ENCODE peak calls at places on chromosomes 16 and 17, in nine cellular contexts. One of them, this sample, is unnamed.

GRCh38 chr16:87326151-87326571 is 9.0 kb upstream of the C16orf95 start:
- DNase-seq in psoas muscle: peak
- DNase-seq in Peyer's patch: peak
- DNase-seq in CD8-positive, alpha-beta T cell: no peak
- DNase-seq in heart right ventricle: no peak
- DNase-seq in choroid plexus epithelial cell: no peak
- DNase-seq in GM12865: no peak
- DNase-seq in heart left ventricle: peak
- DNase-seq in BJ: no peak
- DNase-seq in this sample: peak

GRCh38 chr16:67641779-67642708 is 2.9 kb upstream of the CARMIL2 start:
- DNase-seq in psoas muscle: peak
- DNase-seq in Peyer's patch: no peak
- DNase-seq in CD8-positive, alpha-beta T cell: no peak
- DNase-seq in heart right ventricle: peak
- DNase-seq in choroid plexus epithelial cell: peak
- DNase-seq in GM12865: no peak
- DNase-seq in heart left ventricle: peak
- DNase-seq in BJ: no peak
- DNase-seq in this sample: peak

GRCh38 chr17:34451313-34451712 is 88.3 kb upstream of the CCL1 start:
- DNase-seq in psoas muscle: no peak
- DNase-seq in Peyer's patch: no peak
- DNase-seq in CD8-positive, alpha-beta T cell: no peak
- DNase-seq in heart right ventricle: no peak
- DNase-seq in choroid plexus epithelial cell: peak
- DNase-seq in GM12865: no peak
- DNase-seq in heart left ventricle: no peak
- DNase-seq in BJ: no peak
- DNase-seq in this sample: no peak

GRCh38 chr17:56892333-56892732 is 21.5 kb downstream of the TRIM25 start:
- DNase-seq in psoas muscle: no peak
- DNase-seq in Peyer's patch: no peak
- DNase-seq in CD8-positive, alpha-beta T cell: no peak
- DNase-seq in heart right ventricle: no peak
- DNase-seq in choroid plexus epithelial cell: no peak
- DNase-seq in GM12865: no peak
- DNase-seq in heart left ventricle: no peak
- DNase-seq in BJ: no peak
- DNase-seq in this sample: no peak

GRCh38 chr16:58422809-58423208 is 30.5 kb downstream of the GINS3 start:
- DNase-seq in psoas muscle: no peak
- DNase-seq in Peyer's patch: no peak
- DNase-seq in CD8-positive, alpha-beta T cell: no peak
- DNase-seq in heart right ventricle: no peak
- DNase-seq in choroid plexus epithelial cell: peak
- DNase-seq in GM12865: no peak
- DNase-seq in heart left ventricle: peak
- DNase-seq in BJ: no peak
- DNase-seq in this sample: no peak

GRCh38 chr16:9657659-9658058 is 524.6 kb downstream of the GRIN2A start:
- DNase-seq in psoas muscle: no peak
- DNase-seq in Peyer's patch: no peak
- DNase-seq in CD8-positive, alpha-beta T cell: no peak
- DNase-seq in heart right ventricle: no peak
- DNase-seq in choroid plexus epithelial cell: no peak
- DNase-seq in GM12865: no peak
- DNase-seq in heart left ventricle: no peak
- DNase-seq in BJ: no peak
- DNase-seq in this sample: no peak

GRCh38 chr16:8572063-8572918 is 18.0 kb downstream of the TMEM114 start:
- DNase-seq in psoas muscle: no peak
- DNase-seq in Peyer's patch: no peak
- DNase-seq in CD8-positive, alpha-beta T cell: no peak
- DNase-seq in heart right ventricle: no peak
- DNase-seq in choroid plexus epithelial cell: no peak
- DNase-seq in GM12865: no peak
- DNase-seq in heart left ventricle: no peak
- DNase-seq in BJ: no peak
- DNase-seq in this sample: no peak

GRCh38 chr16:62213763-62214162 is 177.5 kb upstream of the CDH8 start:
- DNase-seq in psoas muscle: no peak
- DNase-seq in Peyer's patch: no peak
- DNase-seq in CD8-positive, alpha-beta T cell: no peak
- DNase-seq in heart right ventricle: no peak
- DNase-seq in choroid plexus epithelial cell: no peak
- DNase-seq in GM12865: peak
- DNase-seq in heart left ventricle: no peak
- DNase-seq in BJ: no peak
- DNase-seq in this sample: no peak

GRCh38 chr16:17026600-17027242 is 444.0 kb downstream of the XYLT1 start:
- DNase-seq in psoas muscle: no peak
- DNase-seq in Peyer's patch: no peak
- DNase-seq in CD8-positive, alpha-beta T cell: peak
- DNase-seq in heart right ventricle: no peak
- DNase-seq in choroid plexus epithelial cell: no peak
- DNase-seq in GM12865: peak
- DNase-seq in heart left ventricle: no peak
- DNase-seq in BJ: no peak
- DNase-seq in this sample: no peak

GRCh38 chr17:38584350-38584925 is 21.3 kb downstream of the SRCIN1 start:
- DNase-seq in psoas muscle: peak
- DNase-seq in Peyer's patch: peak
- DNase-seq in CD8-positive, alpha-beta T cell: peak
- DNase-seq in heart right ventricle: peak
- DNase-seq in choroid plexus epithelial cell: peak
- DNase-seq in GM12865: peak
- DNase-seq in heart left ventricle: peak
- DNase-seq in BJ: no peak
- DNase-seq in this sample: no peak

GRCh38 chr17:27873746-27874145 is 19.4 kb downstream of the LYRM9 start:
- DNase-seq in psoas muscle: no peak
- DNase-seq in Peyer's patch: no peak
- DNase-seq in CD8-positive, alpha-beta T cell: no peak
- DNase-seq in heart right ventricle: no peak
- DNase-seq in choroid plexus epithelial cell: peak
- DNase-seq in GM12865: no peak
- DNase-seq in heart left ventricle: no peak
- DNase-seq in BJ: no peak
- DNase-seq in this sample: no peak

GRCh38 chr17:15340966-15341365 is 431 bp downstream of the TEKT3 start:
- DNase-seq in psoas muscle: no peak
- DNase-seq in Peyer's patch: no peak
- DNase-seq in CD8-positive, alpha-beta T cell: no peak
- DNase-seq in heart right ventricle: no peak
- DNase-seq in choroid plexus epithelial cell: peak
- DNase-seq in GM12865: no peak
- DNase-seq in heart left ventricle: no peak
- DNase-seq in BJ: no peak
- DNase-seq in this sample: no peak

GRCh38 chr17:15343749-15344148 is 2.4 kb upstream of the TEKT3 start:
- DNase-seq in psoas muscle: no peak
- DNase-seq in Peyer's patch: no peak
- DNase-seq in CD8-positive, alpha-beta T cell: no peak
- DNase-seq in heart right ventricle: no peak
- DNase-seq in choroid plexus epithelial cell: peak
- DNase-seq in GM12865: no peak
- DNase-seq in heart left ventricle: no peak
- DNase-seq in BJ: peak
- DNase-seq in this sample: no peak

GRCh38 chr17:15341385-15341849 is at the start of gene TEKT3:
- DNase-seq in psoas muscle: peak
- DNase-seq in Peyer's patch: peak
- DNase-seq in CD8-positive, alpha-beta T cell: no peak
- DNase-seq in heart right ventricle: peak
- DNase-seq in choroid plexus epithelial cell: peak
- DNase-seq in GM12865: no peak
- DNase-seq in heart left ventricle: peak
- DNase-seq in BJ: peak
- DNase-seq in this sample: peak

GRCh38 chr17:15341966-15342365 is 569 bp upstream of the TEKT3 start:
- DNase-seq in psoas muscle: no peak
- DNase-seq in Peyer's patch: no peak
- DNase-seq in CD8-positive, alpha-beta T cell: no peak
- DNase-seq in heart right ventricle: no peak
- DNase-seq in choroid plexus epithelial cell: no peak
- DNase-seq in GM12865: no peak
- DNase-seq in heart left ventricle: no peak
- DNase-seq in BJ: no peak
- DNase-seq in this sample: no peak

DNA sequence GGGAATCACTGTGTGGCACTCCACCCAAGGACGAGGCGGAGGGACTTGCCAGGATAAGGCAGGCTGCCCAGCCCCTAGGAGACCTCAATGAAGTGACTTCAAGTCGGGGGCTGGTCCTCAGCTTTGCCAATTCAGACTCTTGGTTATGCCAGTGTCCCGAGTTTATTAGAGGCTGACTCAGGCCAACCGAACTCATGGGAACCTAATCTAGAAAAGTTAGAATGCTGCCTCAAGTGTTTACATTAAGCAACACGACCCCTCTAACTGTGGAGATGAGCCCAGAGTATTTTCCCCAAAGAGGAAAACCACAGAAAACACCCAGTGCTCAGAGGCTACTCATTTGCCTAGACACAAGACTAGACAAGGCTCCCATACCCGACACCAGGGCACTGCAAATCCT is 1.1 kb upstream of the TEKT3 start:
- DNase-seq in psoas muscle: no peak
- DNase-seq in Peyer's patch: no peak
- DNase-seq in CD8-positive, alpha-beta T cell: no peak
- DNase-seq in heart right ventricle: no peak
- DNase-seq in choroid plexus epithelial cell: peak
- DNase-seq in GM12865: no peak
- DNase-seq in heart left ventricle: no peak
- DNase-seq in BJ: no peak
- DNase-seq in this sample: no peak
- TF ChIP-seq CTCF in psoas muscle: no peak
- TF ChIP-seq CTCF in Peyer's patch: no peak
- TF ChIP-seq CTCF in CD8-positive, alpha-beta T cell: no peak
- TF ChIP-seq CTCF in heart right ventricle: no peak
- TF ChIP-seq CTCF in choroid plexus epithelial cell: no peak
- TF ChIP-seq CTCF in GM12865: no peak
- TF ChIP-seq CTCF in heart left ventricle: no peak
- TF ChIP-seq CTCF in BJ: no peak
- TF ChIP-seq CTCF in this sample: no peak

GRCh38 chr17:30244853-30245385 is 9.4 kb upstream of the SLC6A4 start:
- DNase-seq in psoas muscle: no peak
- DNase-seq in Peyer's patch: no peak
- DNase-seq in CD8-positive, alpha-beta T cell: no peak
- DNase-seq in heart right ventricle: no peak
- DNase-seq in choroid plexus epithelial cell: peak
- DNase-seq in GM12865: no peak
- DNase-seq in heart left ventricle: no peak
- DNase-seq in BJ: peak
- DNase-seq in this sample: no peak

GRCh38 chr17:30246460-30246859 is 11.0 kb upstream of the SLC6A4 start:
- DNase-seq in psoas muscle: no peak
- DNase-seq in Peyer's patch: no peak
- DNase-seq in CD8-positive, alpha-beta T cell: no peak
- DNase-seq in heart right ventricle: no peak
- DNase-seq in choroid plexus epithelial cell: no peak
- DNase-seq in GM12865: no peak
- DNase-seq in heart left ventricle: no peak
- DNase-seq in BJ: no peak
- DNase-seq in this sample: no peak

GRCh38 chr17:30251931-30252330 is 16.4 kb upstream of the SLC6A4 start:
- DNase-seq in psoas muscle: no peak
- DNase-seq in Peyer's patch: no peak
- DNase-seq in CD8-positive, alpha-beta T cell: no peak
- DNase-seq in heart right ventricle: no peak
- DNase-seq in choroid plexus epithelial cell: peak
- DNase-seq in GM12865: no peak
- DNase-seq in heart left ventricle: no peak
- DNase-seq in BJ: no peak
- DNase-seq in this sample: no peak

GRCh38 chr17:30249460-30249859 is 14.0 kb upstream of the SLC6A4 start:
- DNase-seq in psoas muscle: no peak
- DNase-seq in Peyer's patch: no peak
- DNase-seq in CD8-positive, alpha-beta T cell: no peak
- DNase-seq in heart right ventricle: no peak
- DNase-seq in choroid plexus epithelial cell: no peak
- DNase-seq in GM12865: no peak
- DNase-seq in heart left ventricle: no peak
- DNase-seq in BJ: no peak
- DNase-seq in this sample: no peak

GRCh38 chr17:30248786-30249185 is 13.3 kb upstream of the SLC6A4 start:
- DNase-seq in psoas muscle: peak
- DNase-seq in Peyer's patch: no peak
- DNase-seq in CD8-positive, alpha-beta T cell: no peak
- DNase-seq in heart right ventricle: peak
- DNase-seq in choroid plexus epithelial cell: no peak
- DNase-seq in GM12865: no peak
- DNase-seq in heart left ventricle: peak
- DNase-seq in BJ: no peak
- DNase-seq in this sample: no peak
- TF ChIP-seq CTCF in psoas muscle: no peak
- TF ChIP-seq CTCF in Peyer's patch: no peak
- TF ChIP-seq CTCF in CD8-positive, alpha-beta T cell: no peak
- TF ChIP-seq CTCF in heart right ventricle: no peak
- TF ChIP-seq CTCF in choroid plexus epithelial cell: no peak
- TF ChIP-seq CTCF in GM12865: no peak
- TF ChIP-seq CTCF in heart left ventricle: no peak
- TF ChIP-seq CTCF in BJ: no peak
- TF ChIP-seq CTCF in this sample: no peak

GRCh38 chr16:53708490-53708889 is 4.5 kb downstream of the FTO start:
- DNase-seq in psoas muscle: no peak
- DNase-seq in Peyer's patch: no peak
- DNase-seq in CD8-positive, alpha-beta T cell: no peak
- DNase-seq in heart right ventricle: no peak
- DNase-seq in choroid plexus epithelial cell: no peak
- DNase-seq in GM12865: no peak
- DNase-seq in heart left ventricle: no peak
- DNase-seq in BJ: no peak
- DNase-seq in this sample: no peak

GRCh38 chr16:53704445-53704813 is 473 bp downstream of the FTO start:
- DNase-seq in psoas muscle: no peak
- DNase-seq in Peyer's patch: no peak
- DNase-seq in CD8-positive, alpha-beta T cell: no peak
- DNase-seq in heart right ventricle: no peak
- DNase-seq in choroid plexus epithelial cell: no peak
- DNase-seq in GM12865: no peak
- DNase-seq in heart left ventricle: no peak
- DNase-seq in BJ: no peak
- DNase-seq in this sample: no peak

GRCh38 chr16:53707671-53708070 is 3.7 kb downstream of the FTO start:
- DNase-seq in psoas muscle: no peak
- DNase-seq in Peyer's patch: no peak
- DNase-seq in CD8-positive, alpha-beta T cell: no peak
- DNase-seq in heart right ventricle: no peak
- DNase-seq in choroid plexus epithelial cell: no peak
- DNase-seq in GM12865: no peak
- DNase-seq in heart left ventricle: no peak
- DNase-seq in BJ: no peak
- DNase-seq in this sample: no peak

GRCh38 chr16:53703590-53704444 is at the start of the genes FTO and RPGRIP1L:
- DNase-seq in psoas muscle: peak
- DNase-seq in Peyer's patch: peak
- DNase-seq in CD8-positive, alpha-beta T cell: peak
- DNase-seq in heart right ventricle: peak
- DNase-seq in choroid plexus epithelial cell: peak
- DNase-seq in GM12865: peak
- DNase-seq in heart left ventricle: peak
- DNase-seq in BJ: peak
- DNase-seq in this sample: peak
- TF ChIP-seq CTCF in psoas muscle: no peak
- TF ChIP-seq CTCF in Peyer's patch: peak
- TF ChIP-seq CTCF in CD8-positive, alpha-beta T cell: no peak
- TF ChIP-seq CTCF in heart right ventricle: peak
- TF ChIP-seq CTCF in choroid plexus epithelial cell: no peak
- TF ChIP-seq CTCF in GM12865: peak
- TF ChIP-seq CTCF in heart left ventricle: no peak
- TF ChIP-seq CTCF in BJ: no peak
- TF ChIP-seq CTCF in this sample: peak

GRCh38 chr17:688100-688989 is 26.3 kb downstream of the VPS53 start:
- DNase-seq in psoas muscle: no peak
- DNase-seq in Peyer's patch: no peak
- DNase-seq in CD8-positive, alpha-beta T cell: no peak
- DNase-seq in heart right ventricle: no peak
- DNase-seq in choroid plexus epithelial cell: peak
- DNase-seq in GM12865: peak
- DNase-seq in heart left ventricle: no peak
- DNase-seq in BJ: no peak
- DNase-seq in this sample: no peak
- TF ChIP-seq CTCF in psoas muscle: no peak
- TF ChIP-seq CTCF in Peyer's patch: no peak
- TF ChIP-seq CTCF in CD8-positive, alpha-beta T cell: no peak
- TF ChIP-seq CTCF in heart right ventricle: peak
- TF ChIP-seq CTCF in choroid plexus epithelial cell: peak
- TF ChIP-seq CTCF in GM12865: peak
- TF ChIP-seq CTCF in heart left ventricle: no peak
- TF ChIP-seq CTCF in BJ: peak
- TF ChIP-seq CTCF in this sample: peak